ENCODE peak calls at places on chromosomes 11 and 22, in five cellular contexts. Z is Peyer's patch, A is mucosa of descending colon, E is AG09309, I is mammary epithelial cell. G is an unnamed sample.
A peak's percentile ranks its signal among the peaks of the same experiment; 100 is the strongest.

GRCh38 chr11:87063982-87064381 is 26.2 kb downstream of the TMEM135 start:
- DNase-seq in Z (no peak), A (no peak), E (no peak), I (peak; percentile 33), G (peak; percentile 16)

GRCh38 chr11:16403851-16404250 is 47.5 kb upstream of the SOX6 start:
- DNase-seq in Z (no peak), A (no peak), E (no peak), I (no peak), G (no peak)

GRCh38 chr11:43582837-43583462 is 97.6 kb upstream of the HSD17B12 start:
- DNase-seq in Z (no peak), A (no peak), E (no peak), I (no peak), G (no peak)

GRCh38 chr11:128519353-128519752 is 68.0 kb downstream of the ETS1 start:
- DNase-seq in Z (peak; percentile 62), A (no peak), E (no peak), I (no peak), G (no peak)

GRCh38 chr11:101169944-101170343 is 40.3 kb upstream of the PGR start:
- DNase-seq in Z (no peak), A (no peak), E (no peak), I (no peak), G (no peak)

GRCh38 chr11:112289588-112290461 is 29.2 kb upstream of the PLET1 start:
- DNase-seq in Z (peak; percentile 92), A (peak; percentile 88), E (no peak), I (peak; percentile 55), G (peak; percentile 47)

GRCh38 chr22:29733362-29734322 is 13.8 kb downstream of the CABP7 start:
- DNase-seq in Z (peak; percentile 53), A (no peak), E (no peak), I (no peak), G (no peak)

GRCh38 chr11:19714387-19715363 is 2.0 kb downstream of the NAV2 start:
- DNase-seq in Z (no peak), A (peak; percentile 54), E (no peak), I (peak; percentile 19), G (peak; percentile 51)

GRCh38 chr11:123544631-123545375 is 109.6 kb downstream of the SCN3B start:
- DNase-seq in Z (no peak), A (no peak), E (no peak), I (no peak), G (no peak)

GRCh38 chr11:14420223-14420622 is 61.2 kb upstream of the RRAS2 start:
- DNase-seq in Z (no peak), A (no peak), E (no peak), I (no peak), G (no peak)

GRCh38 chr11:58059011-58059358 is 28.2 kb downstream of the OR6Q1 start:
- DNase-seq in Z (no peak), A (no peak), E (peak; percentile 60), I (peak; percentile 78), G (peak; percentile 91)

GRCh38 chr11:102653744-102654291 is 28.7 kb upstream of the MMP20 start:
- DNase-seq in Z (no peak), A (no peak), E (no peak), I (peak; percentile 16), G (no peak)

GRCh38 chr11:116175707-116176106 is 597.1 kb downstream of the BUD13 start:
- DNase-seq in Z (no peak), A (no peak), E (no peak), I (no peak), G (no peak)

GRCh38 chr11:59551651-59552521 is 40.5 kb downstream of the OR4D9 start:
- DNase-seq in Z (no peak), A (no peak), E (no peak), I (peak; percentile 61), G (peak; percentile 90)

GRCh38 chr11:123249354-123249753 is 54.3 kb upstream of the CLMP start:
- DNase-seq in Z (no peak), A (no peak), E (no peak), I (no peak), G (no peak)

GRCh38 chr11:7555067-7555699 is 41.4 kb downstream of the PPFIBP2 start:
- DNase-seq in Z (peak; percentile 88), A (peak; percentile 74), E (no peak), I (no peak), G (no peak)

GRCh38 chr11:30351061-30351460 is 28.2 kb downstream of the ARL14EP start:
- DNase-seq in Z (no peak), A (no peak), E (no peak), I (no peak), G (no peak)

GRCh38 chr11:77046060-77046501 is 11.9 kb downstream of the B3GNT6 start:
- DNase-seq in Z (peak; percentile 72), A (peak; percentile 71), E (no peak), I (peak; percentile 33), G (no peak)

GRCh38 chr11:122398167-122398566 is 257.4 kb upstream of the UBASH3B start:
- DNase-seq in Z (no peak), A (no peak), E (peak; percentile 47), I (no peak), G (no peak)

GRCh38 chr22:23256986-23257888 is 76.9 kb downstream of the BCR start:
- DNase-seq in Z (peak; percentile 75), A (peak; percentile 75), E (no peak), I (peak; percentile 32), G (no peak)

GRCh38 chr11:66800720-66801428 is 42.4 kb upstream of the RCE1 start:
- DNase-seq in Z (no peak), A (no peak), E (no peak), I (no peak), G (no peak)

GRCh38 chr11:27718853-27719574 is 18.8 kb upstream of the BDNF start:
- DNase-seq in Z (no peak), A (no peak), E (no peak), I (no peak), G (peak; percentile 72)

GRCh38 chr11:134125507-134125906 is 56.6 kb downstream of the JAM3 start:
- DNase-seq in Z (no peak), A (no peak), E (no peak), I (no peak), G (peak; percentile 19)

GRCh38 chr11:116852261-116853125 is 15.1 kb upstream of the APOA1 start:
- DNase-seq in Z (no peak), A (no peak), E (peak; percentile 69), I (peak; percentile 46), G (peak; percentile 44)

GRCh38 chr11:58394195-58394594 is 12.5 kb downstream of the OR5B3 start:
- DNase-seq in Z (no peak), A (no peak), E (peak; percentile 21), I (peak; percentile 73), G (peak; percentile 50)

GRCh38 chr22:44309137-44309536 is 3.6 kb downstream of the SHISAL1 start:
- DNase-seq in Z (peak; percentile 60), A (peak; percentile 68), E (peak; percentile 91), I (peak; percentile 97), G (peak; percentile 91)

GRCh38 chr22:23113067-23113846 is 28.5 kb downstream of the RSPH14 start:
- DNase-seq in Z (no peak), A (no peak), E (no peak), I (no peak), G (peak; percentile 22)

GRCh38 chr11:57761301-57762234 is at the start of gene CTNND1:
- DNase-seq in Z (peak; percentile 90), A (peak; percentile 81), E (peak; percentile 93), I (peak; percentile 97), G (peak; percentile 99)

GRCh38 chr11:72293910-72294533 is 50.0 kb upstream of the PHOX2A start:
- DNase-seq in Z (no peak), A (no peak), E (no peak), I (no peak), G (no peak)

GRCh38 chr11:127994736-127995135 is 592.6 kb downstream of the ETS1 start:
- DNase-seq in Z (no peak), A (no peak), E (peak; percentile 23), I (peak; percentile 59), G (peak; percentile 64)

GRCh38 chr11:33893711-33894401 is 2.0 kb upstream of the LMO2 start:
- DNase-seq in Z (peak; percentile 65), A (no peak), E (no peak), I (no peak), G (no peak)

GRCh38 chr22:49962751-49963646 is 2.4 kb downstream of the PIM3 start:
- DNase-seq in Z (peak; percentile 60), A (peak; percentile 75), E (no peak), I (no peak), G (no peak)
- H3K4me3 ChIP-seq in Z (peak overlapping the region; percentile 99), A (peak overlapping the region; percentile 78), E (peak overlapping the region; percentile 75), I (peak overlapping the region; percentile 55), G (peak overlapping the region; percentile 63)

GRCh38 chr11:92226331-92227232 is 2.0 kb downstream of the FAT3 start:
- DNase-seq in Z (no peak), A (peak; percentile 43), E (no peak), I (peak; percentile 7), G (no peak)
- TF ChIP-seq CTCF in Z (no peak), A (no peak), E (no peak), I (no peak), G (no peak)

DNA sequence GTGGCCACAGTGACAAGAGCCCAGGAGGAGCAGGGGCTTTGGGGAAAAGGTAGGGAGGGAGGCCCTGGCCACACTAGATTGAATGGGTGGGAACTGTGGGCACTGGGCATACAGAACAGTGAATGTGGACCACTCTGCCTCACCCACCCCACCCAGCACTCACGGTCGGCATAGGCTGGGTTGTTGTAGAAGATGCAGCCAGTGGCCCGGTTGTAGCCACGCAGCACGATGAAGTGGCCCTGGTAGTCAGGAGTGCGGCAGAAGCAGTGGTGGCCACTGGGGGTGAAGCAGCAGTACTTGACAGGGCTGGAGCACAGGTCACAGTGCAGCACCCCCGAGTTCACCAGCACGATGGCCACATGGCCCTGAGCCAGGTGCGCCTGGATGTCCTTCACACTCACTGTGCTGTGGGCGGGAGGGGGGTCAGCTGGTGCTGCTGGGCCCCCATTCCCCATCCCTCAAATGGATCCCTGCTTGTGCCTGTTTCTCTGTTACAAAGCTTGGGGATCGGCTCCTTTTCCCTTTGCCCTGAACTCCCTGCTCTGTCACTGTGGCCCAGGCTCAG is 11.2 kb downstream of the GUCD1 start:
- DNase-seq in Z (no peak), A (no peak), E (no peak), I (no peak), G (no peak)
- H3K4me3 ChIP-seq in Z (no peak overlapping the region), A (no peak overlapping the region), E (no peak overlapping the region), I (no peak overlapping the region), G (no peak overlapping the region)

GRCh38 chr22:25368271-25368670 is 148.8 kb downstream of the CRYBB2 start:
- DNase-seq in Z (peak; percentile 58), A (peak; percentile 75), E (no peak), I (no peak), G (peak; percentile 65)
- TF ChIP-seq CTCF in Z (no peak), A (no peak), E (no peak), I (no peak), G (no peak)

G was measured in astrocyte of the spinal cord.